ENCODE peak calls at places on chromosome 4, in six cellular contexts. One of them, this sample, is unnamed.

GRCh38 chr4:156977435-156978160 is 6.0 kb upstream of the PDGFC start:
- DNase-seq in NCI-H1930: no peak
- DNase-seq in neural crest cell: no peak
- DNase-seq in uterus: no peak
- DNase-seq in MG63: peak
- DNase-seq in activated T-helper 1 cell treated with anti-CD3 and anti-CD28 coated beads, Interleukin-2, amount 50 U/mL, for 16 hours: no peak
- DNase-seq in this sample: no peak

GRCh38 chr4:54550415-54551171 is 107.2 kb upstream of the KIT start:
- DNase-seq in NCI-H1930: no peak
- DNase-seq in activated T-helper 1 cell treated with anti-CD3 and anti-CD28 coated beads, Interleukin-2, amount 50 U/mL, for 16 hours: no peak
- DNase-seq in uterus: no peak
- DNase-seq in neural crest cell: no peak
- DNase-seq in MG63: no peak
- DNase-seq in this sample: no peak

GRCh38 chr4:78864405-78865024 is 74.7 kb downstream of the PAQR3 start:
- DNase-seq in activated T-helper 1 cell treated with anti-CD3 and anti-CD28 coated beads, Interleukin-2, amount 50 U/mL, for 16 hours: no peak
- DNase-seq in neural crest cell: no peak
- DNase-seq in MG63: no peak
- DNase-seq in NCI-H1930: peak
- DNase-seq in uterus: peak
- DNase-seq in this sample: peak

GRCh38 chr4:55214172-55214571 is 88.8 kb upstream of the KDR start:
- DNase-seq in neural crest cell: no peak
- DNase-seq in MG63: no peak
- DNase-seq in activated T-helper 1 cell treated with anti-CD3 and anti-CD28 coated beads, Interleukin-2, amount 50 U/mL, for 16 hours: no peak
- DNase-seq in NCI-H1930: no peak
- DNase-seq in uterus: no peak
- DNase-seq in this sample: no peak

GRCh38 chr4:121740796-121741409 is 24.1 kb downstream of the SMIM43 start:
- DNase-seq in MG63: no peak
- DNase-seq in activated T-helper 1 cell treated with anti-CD3 and anti-CD28 coated beads, Interleukin-2, amount 50 U/mL, for 16 hours: no peak
- DNase-seq in neural crest cell: no peak
- DNase-seq in uterus: no peak
- DNase-seq in NCI-H1930: no peak
- DNase-seq in this sample: no peak

GRCh38 chr4:149077142-149077541 is 634.9 kb upstream of the NR3C2 start:
- DNase-seq in neural crest cell: no peak
- DNase-seq in MG63: no peak
- DNase-seq in NCI-H1930: no peak
- DNase-seq in uterus: no peak
- DNase-seq in activated T-helper 1 cell treated with anti-CD3 and anti-CD28 coated beads, Interleukin-2, amount 50 U/mL, for 16 hours: no peak
- DNase-seq in this sample: no peak

GRCh38 chr4:26256016-26256415 is 64.8 kb upstream of the RBPJ start:
- DNase-seq in uterus: no peak
- DNase-seq in NCI-H1930: no peak
- DNase-seq in MG63: peak
- DNase-seq in activated T-helper 1 cell treated with anti-CD3 and anti-CD28 coated beads, Interleukin-2, amount 50 U/mL, for 16 hours: no peak
- DNase-seq in neural crest cell: no peak
- DNase-seq in this sample: no peak

GRCh38 chr4:7649741-7650531 is 215.2 kb upstream of the PSAPL1 start:
- DNase-seq in NCI-H1930: no peak
- DNase-seq in neural crest cell: no peak
- DNase-seq in MG63: peak
- DNase-seq in uterus: no peak
- DNase-seq in activated T-helper 1 cell treated with anti-CD3 and anti-CD28 coated beads, Interleukin-2, amount 50 U/mL, for 16 hours: peak
- DNase-seq in this sample: no peak

GRCh38 chr4:87419578-87420249 is 2.7 kb upstream of the NUDT9 start:
- DNase-seq in activated T-helper 1 cell treated with anti-CD3 and anti-CD28 coated beads, Interleukin-2, amount 50 U/mL, for 16 hours: no peak
- DNase-seq in NCI-H1930: no peak
- DNase-seq in neural crest cell: no peak
- DNase-seq in MG63: no peak
- DNase-seq in uterus: no peak
- DNase-seq in this sample: no peak

GRCh38 chr4:141417387-141417786 is 196.7 kb downstream of the ZNF330 start:
- DNase-seq in MG63: peak
- DNase-seq in activated T-helper 1 cell treated with anti-CD3 and anti-CD28 coated beads, Interleukin-2, amount 50 U/mL, for 16 hours: no peak
- DNase-seq in uterus: no peak
- DNase-seq in NCI-H1930: no peak
- DNase-seq in neural crest cell: no peak
- DNase-seq in this sample: no peak

GRCh38 chr4:113145519-113146291 is 96.3 kb downstream of the ANK2 start:
- DNase-seq in MG63: no peak
- DNase-seq in neural crest cell: peak
- DNase-seq in uterus: no peak
- DNase-seq in activated T-helper 1 cell treated with anti-CD3 and anti-CD28 coated beads, Interleukin-2, amount 50 U/mL, for 16 hours: no peak
- DNase-seq in NCI-H1930: no peak
- DNase-seq in this sample: peak

This sample was measured in NCI-H2227 treated with DMSO at 0.1 percent for 48 hours.